ENCODE peak calls at places on chromosomes 6 and 20, in four cellular contexts. One of them, this sample, is unnamed.

GRCh38 chr20:64038252-64038578 is 2.2 kb downstream of the C20orf204 start:
- DNase-seq in endothelial cell of umbilical vein: no peak
- DNase-seq in uterus: no peak
- DNase-seq in fibroblast of the aortic adventitia: no peak
- DNase-seq in this sample: no peak

GRCh38 chr6:48996461-48997119 is 466.5 kb downstream of the MMUT start:
- DNase-seq in uterus: no peak
- DNase-seq in fibroblast of the aortic adventitia: no peak
- DNase-seq in endothelial cell of umbilical vein: no peak
- DNase-seq in this sample: no peak

GRCh38 chr6:72820153-72820552 is 198.3 kb downstream of the KCNQ5 start:
- DNase-seq in uterus: no peak
- DNase-seq in endothelial cell of umbilical vein: no peak
- DNase-seq in fibroblast of the aortic adventitia: no peak
- DNase-seq in this sample: no peak

GRCh38 chr20:34834459-34834893 is 9.0 kb upstream of the NCOA6 start:
- DNase-seq in uterus: no peak
- DNase-seq in endothelial cell of umbilical vein: peak
- DNase-seq in fibroblast of the aortic adventitia: peak
- DNase-seq in this sample: no peak

GRCh38 chr6:217048-217659 is 75.1 kb upstream of the DUSP22 start:
- DNase-seq in fibroblast of the aortic adventitia: no peak
- DNase-seq in endothelial cell of umbilical vein: no peak
- DNase-seq in uterus: no peak
- DNase-seq in this sample: no peak

GRCh38 chr6:93193868-93194267 is 225.5 kb downstream of the EPHA7 start:
- DNase-seq in endothelial cell of umbilical vein: no peak
- DNase-seq in fibroblast of the aortic adventitia: no peak
- DNase-seq in uterus: no peak
- DNase-seq in this sample: no peak

GRCh38 chr6:20575125-20575524 is 40.9 kb downstream of the CDKAL1 start:
- DNase-seq in endothelial cell of umbilical vein: peak
- DNase-seq in uterus: no peak
- DNase-seq in fibroblast of the aortic adventitia: no peak
- DNase-seq in this sample: no peak

GRCh38 chr6:81487489-81487888 is 265.0 kb downstream of the TENT5A start:
- DNase-seq in endothelial cell of umbilical vein: peak
- DNase-seq in fibroblast of the aortic adventitia: peak
- DNase-seq in uterus: peak
- DNase-seq in this sample: peak

GRCh38 chr20:56626367-56627121 is 2.6 kb upstream of the TFAP2C start:
- DNase-seq in endothelial cell of umbilical vein: no peak
- DNase-seq in uterus: no peak
- DNase-seq in fibroblast of the aortic adventitia: no peak
- DNase-seq in this sample: no peak

GRCh38 chr6:112979830-112980229 is 632.7 kb downstream of the RFPL4B start:
- DNase-seq in uterus: no peak
- DNase-seq in endothelial cell of umbilical vein: peak
- DNase-seq in fibroblast of the aortic adventitia: peak
- DNase-seq in this sample: no peak

GRCh38 chr6:123803862-123804681 is at the start of gene NKAIN2:
- DNase-seq in endothelial cell of umbilical vein: peak
- DNase-seq in uterus: no peak
- DNase-seq in fibroblast of the aortic adventitia: no peak
- DNase-seq in this sample: no peak

GRCh38 chr6:155274533-155274932 is 10.7 kb downstream of the CLDN20 start:
- DNase-seq in uterus: no peak
- DNase-seq in endothelial cell of umbilical vein: peak
- DNase-seq in fibroblast of the aortic adventitia: peak
- DNase-seq in this sample: no peak

DNA sequence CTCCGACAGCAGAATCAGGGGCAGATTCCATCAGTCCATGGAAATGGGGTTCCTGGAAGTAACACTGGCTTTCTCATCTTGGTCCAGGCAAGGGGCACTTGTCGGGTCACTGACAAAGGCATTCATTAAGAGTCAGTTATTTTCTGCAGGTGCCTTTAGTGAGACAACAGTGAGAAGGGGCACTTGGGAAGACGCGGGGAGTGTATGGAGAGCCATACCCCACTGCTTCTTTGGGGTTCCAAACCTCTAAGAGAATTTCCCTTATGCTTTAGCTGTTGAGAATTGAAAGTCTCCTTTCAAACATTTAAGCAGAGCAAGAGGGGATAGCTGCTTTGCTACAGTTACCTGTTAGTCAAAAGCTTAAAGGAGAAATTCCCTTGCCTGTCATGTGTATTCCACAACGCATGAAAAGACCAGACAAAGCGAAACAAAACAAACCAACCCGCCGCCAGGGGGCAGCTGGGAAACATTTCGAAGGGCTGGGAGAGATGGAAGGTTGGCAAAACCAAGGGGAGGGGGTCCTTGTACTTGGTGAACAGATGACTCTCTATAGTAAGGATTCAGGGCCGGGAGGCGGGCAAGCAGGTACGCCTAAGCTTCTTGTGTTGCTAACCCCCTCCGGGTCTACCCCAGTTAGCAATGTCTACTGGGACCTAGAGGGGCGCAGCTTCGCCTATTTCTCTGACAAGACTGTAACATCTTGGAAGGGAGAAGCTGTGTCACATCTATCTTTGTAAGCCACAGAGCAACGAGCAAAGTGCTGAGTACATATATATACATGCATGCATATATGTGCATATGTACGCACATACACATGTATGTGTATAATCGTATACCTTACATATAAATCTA is 474.9 kb upstream of the AGPAT4 start:
- DNase-seq in uterus: no peak
- DNase-seq in endothelial cell of umbilical vein: peak
- DNase-seq in fibroblast of the aortic adventitia: no peak
- DNase-seq in this sample: peak
- TF ChIP-seq CTCF in uterus: no peak
- TF ChIP-seq CTCF in endothelial cell of umbilical vein: peak
- TF ChIP-seq CTCF in fibroblast of the aortic adventitia: no peak
- TF ChIP-seq CTCF in this sample: peak

GRCh38 chr6:53199156-53199555 is 50.5 kb upstream of the GCM1 start:
- DNase-seq in endothelial cell of umbilical vein: no peak
- DNase-seq in fibroblast of the aortic adventitia: no peak
- DNase-seq in uterus: no peak
- DNase-seq in this sample: no peak

GRCh38 chr6:53201270-53201669 is 52.6 kb upstream of the GCM1 start:
- DNase-seq in endothelial cell of umbilical vein: no peak
- DNase-seq in uterus: no peak
- DNase-seq in fibroblast of the aortic adventitia: no peak
- DNase-seq in this sample: no peak

GRCh38 chr6:53197553-53197952 is 48.9 kb upstream of the GCM1 start:
- DNase-seq in endothelial cell of umbilical vein: no peak
- DNase-seq in uterus: no peak
- DNase-seq in fibroblast of the aortic adventitia: no peak
- DNase-seq in this sample: no peak

GRCh38 chr6:53203483-53203882 is 54.8 kb upstream of the GCM1 start:
- DNase-seq in fibroblast of the aortic adventitia: no peak
- DNase-seq in uterus: no peak
- DNase-seq in endothelial cell of umbilical vein: no peak
- DNase-seq in this sample: no peak

DNA sequence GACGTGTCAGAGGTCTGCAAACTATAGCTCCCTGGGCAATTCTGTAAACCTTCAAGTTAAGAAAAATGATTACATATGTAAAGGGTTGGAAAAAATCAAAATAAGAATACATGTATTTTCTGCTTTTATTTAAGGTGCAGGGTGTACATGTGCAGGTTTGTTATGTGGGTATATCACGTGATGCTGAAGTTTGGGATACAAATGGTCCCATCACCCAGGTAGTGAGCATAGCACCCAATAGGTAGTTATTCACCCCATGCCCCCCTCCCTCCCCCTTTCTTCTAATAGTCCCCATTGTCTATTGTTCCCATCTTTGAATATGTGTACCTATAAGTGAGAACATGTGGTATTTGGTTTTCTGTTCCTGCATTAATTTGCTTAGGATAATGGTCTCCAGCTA is 51.1 kb upstream of the GCM1 start:
- DNase-seq in fibroblast of the aortic adventitia: no peak
- DNase-seq in endothelial cell of umbilical vein: no peak
- DNase-seq in uterus: no peak
- DNase-seq in this sample: no peak
- TF ChIP-seq CTCF in fibroblast of the aortic adventitia: no peak
- TF ChIP-seq CTCF in endothelial cell of umbilical vein: no peak
- TF ChIP-seq CTCF in uterus: no peak
- TF ChIP-seq CTCF in this sample: no peak

GRCh38 chr6:135075018-135075417 is 20.4 kb upstream of the HBS1L start:
- DNase-seq in uterus: no peak
- DNase-seq in endothelial cell of umbilical vein: no peak
- DNase-seq in fibroblast of the aortic adventitia: no peak
- DNase-seq in this sample: no peak
- TF ChIP-seq CTCF in uterus: no peak
- TF ChIP-seq CTCF in endothelial cell of umbilical vein: no peak
- TF ChIP-seq CTCF in fibroblast of the aortic adventitia: no peak
- TF ChIP-seq CTCF in this sample: no peak

GRCh38 chr6:30216096-30216495 is 2.9 kb upstream of the TRIM26 start:
- DNase-seq in uterus: no peak
- DNase-seq in endothelial cell of umbilical vein: no peak
- DNase-seq in fibroblast of the aortic adventitia: no peak
- DNase-seq in this sample: no peak

GRCh38 chr6:30213999-30214982 is 1.1 kb upstream of the TRIM26 start:
- DNase-seq in uterus: peak
- DNase-seq in fibroblast of the aortic adventitia: peak
- DNase-seq in endothelial cell of umbilical vein: peak
- DNase-seq in this sample: peak

GRCh38 chr6:30223339-30223738 is 10.1 kb upstream of the TRIM26 start:
- DNase-seq in uterus: no peak
- DNase-seq in fibroblast of the aortic adventitia: no peak
- DNase-seq in endothelial cell of umbilical vein: no peak
- DNase-seq in this sample: no peak

GRCh38 chr6:30213654-30213998 is 420 bp upstream of the TRIM26 start:
- DNase-seq in endothelial cell of umbilical vein: no peak
- DNase-seq in fibroblast of the aortic adventitia: no peak
- DNase-seq in uterus: no peak
- DNase-seq in this sample: no peak

GRCh38 chr6:30219244-30219643 is 6.0 kb upstream of the TRIM26 start:
- DNase-seq in uterus: no peak
- DNase-seq in fibroblast of the aortic adventitia: peak
- DNase-seq in endothelial cell of umbilical vein: peak
- DNase-seq in this sample: peak
- TF ChIP-seq CTCF in uterus: peak
- TF ChIP-seq CTCF in fibroblast of the aortic adventitia: peak
- TF ChIP-seq CTCF in endothelial cell of umbilical vein: peak
- TF ChIP-seq CTCF in this sample: peak

DNA sequence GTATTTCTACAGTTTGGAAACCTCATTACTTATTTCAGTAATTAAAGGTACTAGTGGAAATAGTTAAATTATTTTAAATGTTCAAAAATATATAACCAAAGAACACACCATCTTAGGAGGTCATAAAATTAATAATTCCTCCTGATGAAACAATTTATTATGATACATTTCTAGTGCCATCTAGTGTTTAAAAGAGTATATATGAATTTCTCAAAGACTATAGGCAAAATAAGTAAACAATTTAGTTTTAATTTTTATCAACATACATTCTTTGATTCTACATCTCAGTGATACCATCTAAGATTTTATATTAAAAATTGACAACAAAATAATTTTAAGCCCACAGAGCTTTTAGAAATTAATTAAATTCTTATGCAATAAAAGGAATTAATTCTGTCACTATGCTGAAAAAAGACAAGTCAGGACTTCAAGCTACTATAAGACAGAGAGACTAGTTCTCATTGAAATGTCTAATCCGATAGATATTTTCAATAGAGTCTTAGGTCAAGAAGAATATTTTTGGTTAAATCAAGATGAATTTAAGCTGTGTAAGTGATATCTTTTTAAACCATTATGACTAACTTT is 107.8 kb upstream of the RNF217 start:
- DNase-seq in endothelial cell of umbilical vein: peak
- DNase-seq in uterus: no peak
- DNase-seq in fibroblast of the aortic adventitia: peak
- DNase-seq in this sample: no peak
- TF ChIP-seq CTCF in endothelial cell of umbilical vein: no peak
- TF ChIP-seq CTCF in uterus: no peak
- TF ChIP-seq CTCF in fibroblast of the aortic adventitia: peak
- TF ChIP-seq CTCF in this sample: peak

GRCh38 chr6:45376310-45377040 is 1.3 kb downstream of the SUPT3H start:
- DNase-seq in fibroblast of the aortic adventitia: peak
- DNase-seq in uterus: no peak
- DNase-seq in endothelial cell of umbilical vein: peak
- DNase-seq in this sample: no peak
- TF ChIP-seq CTCF in fibroblast of the aortic adventitia: no peak
- TF ChIP-seq CTCF in uterus: no peak
- TF ChIP-seq CTCF in endothelial cell of umbilical vein: no peak
- TF ChIP-seq CTCF in this sample: peak

GRCh38 chr6:168666170-168666569 is 225.2 kb downstream of the SMOC2 start:
- DNase-seq in uterus: peak
- DNase-seq in fibroblast of the aortic adventitia: no peak
- DNase-seq in endothelial cell of umbilical vein: no peak
- DNase-seq in this sample: peak
- TF ChIP-seq CTCF in uterus: no peak
- TF ChIP-seq CTCF in fibroblast of the aortic adventitia: no peak
- TF ChIP-seq CTCF in endothelial cell of umbilical vein: no peak
- TF ChIP-seq CTCF in this sample: no peak

GRCh38 chr6:138948028-138948427 is 40.0 kb downstream of the REPS1 start:
- DNase-seq in uterus: no peak
- DNase-seq in endothelial cell of umbilical vein: no peak
- DNase-seq in fibroblast of the aortic adventitia: no peak
- DNase-seq in this sample: no peak

GRCh38 chr6:138944412-138944811 is 43.6 kb downstream of the REPS1 start:
- DNase-seq in endothelial cell of umbilical vein: peak
- DNase-seq in uterus: no peak
- DNase-seq in fibroblast of the aortic adventitia: peak
- DNase-seq in this sample: no peak

GRCh38 chr6:138943089-138943625 is 44.9 kb downstream of the REPS1 start:
- DNase-seq in uterus: no peak
- DNase-seq in endothelial cell of umbilical vein: no peak
- DNase-seq in fibroblast of the aortic adventitia: no peak
- DNase-seq in this sample: no peak

GRCh38 chr6:138948780-138949179 is 39.3 kb downstream of the REPS1 start:
- DNase-seq in uterus: no peak
- DNase-seq in fibroblast of the aortic adventitia: no peak
- DNase-seq in endothelial cell of umbilical vein: no peak
- DNase-seq in this sample: no peak

GRCh38 chr6:138945354-138945753 is 42.7 kb downstream of the REPS1 start:
- DNase-seq in endothelial cell of umbilical vein: no peak
- DNase-seq in uterus: no peak
- DNase-seq in fibroblast of the aortic adventitia: no peak
- DNase-seq in this sample: no peak
- TF ChIP-seq CTCF in endothelial cell of umbilical vein: no peak
- TF ChIP-seq CTCF in uterus: no peak
- TF ChIP-seq CTCF in fibroblast of the aortic adventitia: peak
- TF ChIP-seq CTCF in this sample: no peak

This sample was measured in adrenal gland.